ENCODE peak calls at places on chromosomes 1 and 21, in eight cellular contexts. A, E, T, C, P, Z, G and I are unnamed samples.

GRCh38 chr1:244778356-244778755 is 57.1 kb upstream of the COX20 start:
- DNase-seq in G (no peak), C (no peak), T (no peak), A (peak; percentile 80), E (no peak), Z (peak; percentile 53), P (no peak), I (no peak)

GRCh38 chr1:93804412-93804811 is 74.6 kb downstream of the DNTTIP2 start:
- DNase-seq in A (peak; percentile 93), E (peak; percentile 41), C (no peak), G (no peak), T (no peak), P (no peak), Z (peak; percentile 16), I (no peak)

GRCh38 chr1:22861764-22862440 is 110.8 kb downstream of the LACTBL1 start:
- DNase-seq in G (no peak), T (no peak), E (no peak), A (peak; percentile 89), C (no peak), Z (peak; percentile 46), P (no peak), I (no peak)

GRCh38 chr21:23384679-23385078 is 2222.6 kb downstream of the MRPL39 start:
- DNase-seq in A (no peak), E (no peak), Z (no peak), T (no peak), P (no peak), G (no peak), C (no peak), I (no peak)

GRCh38 chr1:210571356-210572334 is 242.9 kb downstream of the HHAT start:
- DNase-seq in P (no peak), Z (no peak), E (no peak), T (no peak), A (no peak), C (no peak), G (no peak), I (no peak)

GRCh38 chr21:27108228-27108627 is 141.3 kb upstream of the ADAMTS5 start:
- DNase-seq in A (no peak), P (no peak), G (no peak), C (no peak), E (no peak), Z (no peak), T (no peak), I (no peak)

GRCh38 chr1:185350027-185350442 is 33.0 kb upstream of the IVNS1ABP start:
- DNase-seq in P (no peak), Z (no peak), G (no peak), A (no peak), T (no peak), E (no peak), C (no peak), I (no peak)

GRCh38 chr1:9352364-9353140 is 59.9 kb downstream of the SPSB1 start:
- DNase-seq in C (no peak), E (no peak), G (no peak), Z (no peak), P (no peak), T (no peak), A (no peak), I (no peak)

GRCh38 chr1:39047374-39048229 is 21.5 kb downstream of the NDUFS5 start:
- DNase-seq in P (peak; percentile 6), E (peak; percentile 54), T (peak; percentile 65), A (peak; percentile 94), Z (peak; percentile 27), G (peak; percentile 87), C (no peak), I (peak; percentile 37)

GRCh38 chr1:24954631-24955030 is 24.6 kb upstream of the RUNX3 start:
- DNase-seq in A (no peak), E (no peak), C (no peak), Z (no peak), T (no peak), G (no peak), P (no peak), I (no peak)

GRCh38 chr1:15958788-15959187 is 17.1 kb downstream of the ZBTB17 start:
- DNase-seq in T (no peak), C (no peak), G (no peak), P (no peak), E (no peak), Z (no peak), A (peak; percentile 44), I (no peak)

GRCh38 chr1:21931171-21932093 is 5.7 kb downstream of the HSPG2 start:
- DNase-seq in C (no peak), P (peak; percentile 88), E (peak; percentile 89), A (peak; percentile 89), G (peak; percentile 93), T (no peak), Z (no peak), I (no peak)

GRCh38 chr1:61226791-61227567 is 144.6 kb downstream of the NFIA start:
- DNase-seq in P (no peak), Z (peak; percentile 54), C (no peak), E (no peak), G (no peak), A (no peak), T (no peak), I (no peak)

GRCh38 chr1:19210772-19211549 is 895 bp upstream of the UBR4 start:
- DNase-seq in A (peak; percentile 14), C (no peak), Z (no peak), G (peak; percentile 29), E (no peak), T (no peak), P (no peak), I (peak; percentile 37)

DNA sequence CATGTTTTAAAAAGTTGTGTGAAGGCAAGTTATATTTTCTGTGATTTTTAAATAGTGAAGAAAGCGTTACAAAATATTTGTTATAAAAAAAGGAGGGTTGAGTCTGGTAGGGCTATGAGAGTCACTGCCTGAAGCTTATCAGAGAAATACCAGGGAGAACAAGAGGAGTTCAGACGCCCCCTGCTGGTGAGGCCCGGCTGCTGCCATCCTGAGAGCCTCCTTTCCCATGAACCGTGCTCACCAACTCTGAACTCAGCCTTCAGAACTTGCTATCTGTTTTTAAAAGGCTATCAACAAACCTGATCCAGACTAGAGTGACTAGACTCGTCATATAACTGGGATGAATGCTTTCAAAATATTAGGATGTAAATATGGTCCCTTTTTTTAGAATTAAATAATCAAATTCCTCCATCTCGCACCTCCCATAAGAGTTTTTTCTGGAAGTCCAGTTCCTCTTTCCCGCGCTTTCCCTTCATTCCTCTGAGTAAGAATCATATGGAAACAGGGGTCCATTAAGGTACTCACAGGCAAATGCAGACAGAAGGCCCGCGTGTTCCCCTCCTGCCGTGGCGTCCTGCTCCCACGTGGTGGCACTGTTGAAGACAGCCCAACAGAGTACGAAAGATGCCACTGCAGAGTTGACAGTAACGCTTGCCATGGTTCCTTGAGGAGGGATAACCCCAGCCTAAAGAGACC is 26.2 kb upstream of the SPATA6 start:
- DNase-seq in T (peak; percentile 27), A (peak; percentile 82), G (peak; percentile 96), E (peak; percentile 80), P (peak; percentile 87), C (peak; percentile 58), Z (peak; percentile 84), I (peak; percentile 55)
- H3K4me3 ChIP-seq in T (no peak overlapping the region), A (no peak overlapping the region), G (no peak overlapping the region), E (no peak overlapping the region), P (no peak overlapping the region), C (no peak overlapping the region), Z (no peak overlapping the region), I (no peak overlapping the region)

GRCh38 chr1:153679337-153680119 is 1.0 kb downstream of the NPR1 start:
- DNase-seq in E (no peak), C (peak; percentile 33), P (peak; percentile 52), Z (no peak), T (peak; percentile 27), G (no peak), A (peak; percentile 22), I (no peak)
- H3K4me3 ChIP-seq in E (peak overlapping the region; percentile 54), C (no peak overlapping the region), P (peak overlapping the region; percentile 76), Z (peak overlapping the region; percentile 45), T (peak overlapping the region; percentile 40), G (peak overlapping the region; percentile 41), A (peak overlapping the region; percentile 67), I (no peak overlapping the region)

GRCh38 chr1:76075188-76075489 is 593 bp downstream of the ST6GALNAC3 start:
- DNase-seq in A (no peak), E (no peak), Z (no peak), G (no peak), P (no peak), C (no peak), T (no peak), I (no peak)

GRCh38 chr1:76074321-76075187 is at the start of gene ST6GALNAC3:
- DNase-seq in P (peak; percentile 86), E (peak; percentile 77), A (peak; percentile 64), C (peak; percentile 80), Z (peak; percentile 82), G (peak; percentile 93), T (peak; percentile 77), I (no peak)

GRCh38 chr1:76073471-76073870 is 1.1 kb upstream of the ST6GALNAC3 start:
- DNase-seq in G (no peak), Z (no peak), C (no peak), A (peak; percentile 82), E (no peak), P (no peak), T (no peak), I (no peak)

GRCh38 chr1:76079475-76080227 is 5.1 kb downstream of the ST6GALNAC3 start:
- DNase-seq in P (no peak), C (no peak), T (no peak), Z (no peak), A (no peak), E (no peak), G (no peak), I (no peak)

DNA sequence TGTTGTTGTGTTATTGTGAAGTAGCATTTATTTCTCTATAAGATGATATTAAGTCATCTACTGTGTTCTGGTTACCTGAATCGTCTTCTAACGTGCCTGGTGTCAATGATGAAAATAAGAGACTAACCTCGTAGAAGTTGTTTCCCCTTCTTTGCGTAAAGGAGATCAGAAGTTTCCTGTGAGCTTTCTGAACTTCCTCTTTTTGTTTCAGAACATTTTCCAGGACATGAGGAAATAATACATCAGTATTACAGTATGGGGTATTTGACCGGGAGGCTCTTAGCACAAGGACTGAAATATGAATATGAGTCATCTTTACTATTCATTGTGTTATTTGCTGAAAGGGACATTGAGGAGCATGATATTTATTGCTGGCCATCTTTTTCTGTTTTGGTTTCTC is 1.3 kb downstream of the ST6GALNAC3 start:
- DNase-seq in Z (no peak), T (peak; percentile 48), P (no peak), E (no peak), C (no peak), A (peak; percentile 79), G (no peak), I (peak; percentile 16)
- H3K4me3 ChIP-seq in Z (no peak overlapping the region), T (no peak overlapping the region), P (peak overlapping the region; percentile 66), E (peak overlapping the region; percentile 47), C (no peak overlapping the region), A (peak overlapping the region; percentile 73), G (no peak overlapping the region), I (no peak overlapping the region)

DNA sequence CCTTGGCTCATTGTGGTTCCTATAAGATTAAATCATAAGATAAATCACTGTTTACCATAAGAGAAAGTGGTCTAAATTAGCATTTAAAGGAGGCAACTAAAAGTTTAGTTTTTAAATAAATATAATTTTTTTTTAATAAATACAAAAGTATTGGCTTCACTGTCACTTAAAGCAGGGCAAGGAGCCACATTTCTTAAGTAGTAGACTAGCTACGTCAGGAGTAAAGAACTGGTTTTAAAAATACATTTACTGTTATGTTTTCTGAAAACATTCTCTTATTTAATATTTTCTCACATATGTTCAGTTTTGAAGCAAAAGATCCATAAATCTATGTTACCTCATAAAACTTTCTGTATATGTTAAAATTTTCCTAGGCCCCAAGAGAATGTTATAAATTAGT is 2.2 kb downstream of the ANGPTL1 start:
- DNase-seq in Z (no peak), G (no peak), A (no peak), E (no peak), P (no peak), C (no peak), T (no peak), I (no peak)
- H3K4me3 ChIP-seq in Z (peak overlapping the region; percentile 28), G (no peak overlapping the region), A (peak overlapping the region; percentile 49), E (peak overlapping the region; percentile 12), P (peak overlapping the region; percentile 35), C (no peak overlapping the region), T (no peak overlapping the region), I (no peak overlapping the region)